ENCODE peak calls at places on chromosomes 16 and 17, in nine cellular contexts. C, H, G, J, V, X, Q, O and M are unnamed samples. For H3K9me3 and H3K4me1, the result is how much of the 10 kb centered on the place peaks cover.

GRCh38 chr17:44187131-44187899 is 543 bp downstream of the TMUB2 start:
- DNase-seq in C (no peak), H (peak), G (no peak), J (no peak), V (no peak), X (peak), Q (no peak), O (no peak), M (no peak)

GRCh38 chr16:3304370-3304769 is 860 bp downstream of the TIGD7 start:
- DNase-seq in C (no peak), H (no peak), G (no peak), J (no peak), V (no peak), X (no peak), Q (no peak), O (no peak), M (no peak)

GRCh38 chr16:21283521-21284289 is 5.6 kb upstream of the CRYM start:
- DNase-seq in C (peak), H (peak), G (peak), J (no peak), V (no peak), X (peak), Q (peak), O (peak), M (peak)

GRCh38 chr17:42577532-42578281 is at the start of gene PSMC3IP:
- DNase-seq in C (peak), H (peak), G (peak), J (peak), V (peak), X (peak), Q (peak), O (peak), M (peak)

GRCh38 chr17:55056530-55056929 is 88.0 kb downstream of the STXBP4 start:
- DNase-seq in C (no peak), H (peak), G (peak), J (no peak), V (no peak), X (no peak), Q (no peak), O (peak), M (no peak)

GRCh38 chr16:66845791-66846221 is 1.6 kb downstream of the CA7 start:
- DNase-seq in C (no peak), H (no peak), G (no peak), J (no peak), V (no peak), X (no peak), Q (no peak), O (no peak), M (no peak)

GRCh38 chr16:52976539-52977167 is 76.0 kb downstream of the CHD9NB start:
- DNase-seq in C (no peak), H (peak), G (no peak), J (no peak), V (no peak), X (no peak), Q (no peak), O (no peak), M (no peak)

GRCh38 chr17:73194514-73195222 is 1.8 kb downstream of the COG1 start:
- DNase-seq in C (no peak), H (peak), G (no peak), J (no peak), V (no peak), X (no peak), Q (no peak), O (no peak), M (no peak)

GRCh38 chr17:79633154-79633553 is 22.3 kb upstream of the RBFOX3 start:
- DNase-seq in C (no peak), H (no peak), G (no peak), J (no peak), V (no peak), X (peak), Q (peak), O (no peak), M (peak)

GRCh38 chr16:66662445-66663194 is 33.9 kb downstream of the CMTM4 start:
- DNase-seq in C (no peak), H (peak), G (no peak), J (no peak), V (no peak), X (no peak), Q (no peak), O (no peak), M (no peak)

GRCh38 chr16:4800290-4801041 is 2.0 kb downstream of the ROGDI start:
- DNase-seq in C (no peak), H (no peak), G (peak), J (no peak), V (no peak), X (peak), Q (peak), O (peak), M (peak)

GRCh38 chr16:85944572-85945423 is 45.8 kb downstream of the IRF8 start:
- DNase-seq in C (no peak), H (no peak), G (no peak), J (no peak), V (no peak), X (no peak), Q (no peak), O (no peak), M (peak)

GRCh38 chr17:1120596-1121441 is 59.0 kb downstream of the ABR start:
- DNase-seq in C (no peak), H (no peak), G (no peak), J (no peak), V (no peak), X (no peak), Q (no peak), O (no peak), M (no peak)

GRCh38 chr17:82950525-82951102 is 110.8 kb upstream of the ZNF750 start:
- DNase-seq in C (no peak), H (no peak), G (no peak), J (no peak), V (no peak), X (peak), Q (no peak), O (no peak), M (no peak)
- H3K9me3 ChIP-seq in C (half or more), H (under half), G (under half), J (under half), V (under half), X (under half), Q (under half), O (under half), M (under half)

GRCh38 chr17:62692721-62693431 is 65.4 kb downstream of the MRC2 start:
- DNase-seq in C (no peak), H (peak), G (no peak), J (no peak), V (no peak), X (peak), Q (no peak), O (no peak), M (no peak)
- TF ChIP-seq CTCF in C (peak), H (peak), G (no peak), J (no peak), V (peak), X (peak), Q (peak), O (no peak), M (no peak)

DNA sequence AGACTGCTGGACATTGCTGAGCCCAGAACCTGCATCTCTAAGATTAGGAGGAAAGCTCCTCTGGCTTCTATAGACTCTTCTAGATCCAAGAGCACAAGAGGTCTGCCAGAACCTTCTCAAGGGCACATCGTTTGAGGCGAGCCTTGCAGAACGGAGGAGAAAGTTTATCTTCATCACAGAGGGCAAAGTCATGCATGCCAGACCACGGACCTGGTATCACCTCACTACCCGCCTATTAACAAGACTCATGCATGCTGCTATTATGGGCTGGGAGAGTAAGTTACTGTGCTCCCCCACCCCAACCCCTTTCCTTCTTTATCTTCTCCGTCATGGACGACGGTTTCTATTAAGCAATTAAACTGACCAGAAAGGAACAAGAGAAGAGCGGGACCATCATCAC is 23.3 kb downstream of the MYH11 start:
- DNase-seq in C (no peak), H (no peak), G (no peak), J (no peak), V (no peak), X (no peak), Q (no peak), O (no peak), M (no peak)
- H3K4me1 ChIP-seq in C (under half), H (under half), G (under half), J (under half), V (under half), X (under half), Q (under half), O (under half), M (under half)

GRCh38 chr16:10408824-10409381 is 23.0 kb downstream of the ATF7IP2 start:
- DNase-seq in C (no peak), H (peak), G (no peak), J (no peak), V (no peak), X (no peak), Q (no peak), O (no peak), M (no peak)
- H3K9me3 ChIP-seq in C (under half), H (under half), G (under half), J (under half), V (under half), X (half or more), Q (half or more), O (under half), M (half or more)